ENCODE peak calls at places on chromosomes 5 and 9, in ten cellular contexts. H is fibroblast of lung, C is SK-N-SH, P is Karpas-422, U is mammary epithelial cell, A is HCT116, T is neural progenitor cell, B is astrocyte, D is H9, Y is GM23248. G is an unnamed sample.
A peak's percentile ranks its signal among the peaks of the same experiment; 100 is the strongest.

GRCh38 chr9:99903393-99903792 is 3.1 kb upstream of the STX17 start:
- DNase-seq in H (no peak), C (no peak), P (no peak), U (no peak), A (no peak), T (no peak), B (no peak), D (no peak), Y (no peak), G (no peak)

GRCh38 chr9:127721391-127721821 is 5.5 kb downstream of the TTC16 start:
- DNase-seq in H (no peak), C (no peak), P (no peak), U (peak; percentile 49), A (peak; percentile 56), T (no peak), B (no peak), D (no peak), Y (no peak), G (peak; percentile 86)

GRCh38 chr9:97958812-97959511 is 21.0 kb upstream of the HEMGN start:
- DNase-seq in H (peak; percentile 74), C (no peak), P (no peak), U (peak; percentile 24), A (no peak), T (no peak), B (peak; percentile 41), D (no peak), Y (peak; percentile 80), G (no peak)

GRCh38 chr5:82793808-82794419 is 283.3 kb downstream of the TMEM167A start:
- DNase-seq in H (peak; percentile 17), C (peak; percentile 27), P (peak; percentile 74), U (no peak), A (peak; percentile 26), T (peak; percentile 26), B (no peak), D (peak; percentile 44), Y (peak; percentile 38), G (peak; percentile 54)

GRCh38 chr9:12882430-12882829 is 107.6 kb downstream of the LURAP1L start:
- DNase-seq in H (peak; percentile 87), C (no peak), P (no peak), U (no peak), A (no peak), T (no peak), B (peak; percentile 77), D (no peak), Y (peak; percentile 56), G (no peak)

GRCh38 chr9:34611811-34612787 is at the start of gene RPP25L:
- DNase-seq in H (peak; percentile 77), C (peak; percentile 93), P (peak; percentile 96), U (peak; percentile 86), A (peak; percentile 49), T (peak; percentile 95), B (peak; percentile 68), D (peak; percentile 81), Y (peak; percentile 95), G (peak; percentile 86)

GRCh38 chr5:127801751-127802476 is 98.7 kb downstream of the CCDC192 start:
- DNase-seq in H (peak; percentile 45), C (no peak), P (no peak), U (no peak), A (no peak), T (no peak), B (peak; percentile 53), D (no peak), Y (peak; percentile 59), G (peak; percentile 27)

GRCh38 chr5:147671365-147671764 is 111.2 kb downstream of the JAKMIP2 start:
- DNase-seq in H (no peak), C (no peak), P (no peak), U (no peak), A (no peak), T (no peak), B (no peak), D (no peak), Y (no peak), G (no peak)

GRCh38 chr9:16579872-16580432 is 290.5 kb downstream of the BNC2 start:
- DNase-seq in H (no peak), C (no peak), P (no peak), U (no peak), A (no peak), T (no peak), B (no peak), D (no peak), Y (no peak), G (no peak)

GRCh38 chr5:31502506-31502905 is 29.4 kb downstream of the DROSHA start:
- DNase-seq in H (peak; percentile 11), C (no peak), P (no peak), U (no peak), A (no peak), T (no peak), B (no peak), D (no peak), Y (peak; percentile 3), G (no peak)

GRCh38 chr9:4141201-4141750 is 158.6 kb downstream of the GLIS3 start:
- DNase-seq in H (peak; percentile 26), C (no peak), P (no peak), U (no peak), A (no peak), T (no peak), B (peak; percentile 25), D (no peak), Y (peak; percentile 26), G (peak; percentile 41)

GRCh38 chr9:122420315-122420714 is 49.5 kb downstream of the PTGS1 start:
- DNase-seq in H (no peak), C (no peak), P (no peak), U (no peak), A (no peak), T (no peak), B (no peak), D (no peak), Y (no peak), G (no peak)

GRCh38 chr5:143314664-143315063 is 88.8 kb downstream of the NR3C1 start:
- DNase-seq in H (peak; percentile 63), C (no peak), P (peak; percentile 57), U (peak; percentile 73), A (no peak), T (no peak), B (peak; percentile 95), D (no peak), Y (peak; percentile 92), G (peak; percentile 71)

GRCh38 chr9:105405514-105406131 is 42.2 kb upstream of the FSD1L start:
- DNase-seq in H (no peak), C (no peak), P (no peak), U (peak; percentile 22), A (no peak), T (peak; percentile 25), B (peak; percentile 61), D (no peak), Y (peak; percentile 16), G (no peak)

GRCh38 chr5:18687429-18687828 is 1053.2 kb downstream of the TAF11L14 start:
- DNase-seq in H (no peak), C (no peak), P (no peak), U (no peak), A (no peak), T (no peak), B (no peak), D (no peak), Y (no peak), G (no peak)

DNA sequence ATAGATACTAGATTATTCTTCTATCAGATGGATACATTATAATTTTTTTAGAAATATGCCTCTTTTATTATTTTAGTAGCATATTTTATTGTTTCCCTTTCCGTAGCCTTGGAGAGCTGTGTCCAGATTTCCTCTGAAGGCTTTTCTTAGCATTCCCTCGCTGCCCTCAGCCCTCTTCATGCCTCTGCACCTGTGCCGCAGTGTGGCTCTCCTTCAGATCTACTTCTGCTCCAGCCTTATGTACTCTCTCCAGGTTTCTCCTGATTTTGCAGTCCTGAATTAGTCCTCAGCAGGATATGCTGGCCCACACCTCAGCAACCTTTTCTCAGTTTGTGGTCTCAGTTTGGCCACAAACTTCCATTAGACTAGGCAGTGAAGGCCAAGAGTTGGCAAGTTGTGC is 1052.0 kb downstream of the TAF11L14 start:
- DNase-seq in H (no peak), C (no peak), P (no peak), U (no peak), A (no peak), T (no peak), B (no peak), D (no peak), Y (no peak), G (no peak)
- H3K9ac ChIP-seq in H (no peak overlapping the region), C (no peak overlapping the region), P (no peak overlapping the region), U (no peak overlapping the region), A (no peak overlapping the region), T (no peak overlapping the region), B (no peak overlapping the region), D (no peak overlapping the region), Y (no peak overlapping the region), G (no peak overlapping the region)

DNA sequence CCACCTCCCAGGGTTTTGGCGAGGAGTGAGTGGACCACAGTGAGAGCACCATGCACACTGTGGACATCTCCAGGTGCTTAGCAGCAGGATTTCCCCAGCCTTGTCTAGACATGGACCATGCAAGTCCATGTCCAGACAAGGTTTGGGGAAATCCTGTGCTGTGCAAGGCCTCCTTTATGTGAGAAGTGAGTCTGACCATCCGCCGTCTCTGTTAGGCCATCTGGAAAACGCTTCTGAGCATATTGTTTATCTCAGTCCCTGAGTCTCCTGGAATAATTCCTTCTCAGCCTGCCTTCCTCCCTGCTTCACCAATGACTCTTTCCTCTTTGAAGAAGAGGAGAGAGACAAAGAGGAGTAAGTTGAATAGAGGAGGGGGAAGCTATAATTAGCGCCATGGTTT is 26.1 kb upstream of the TNFAIP8 start:
- DNase-seq in H (no peak), C (no peak), P (no peak), U (peak; percentile 26), A (no peak), T (no peak), B (no peak), D (no peak), Y (no peak), G (no peak)
- H2AFZ ChIP-seq in H (no peak overlapping the region), C (no peak overlapping the region), P (no peak overlapping the region), U (no peak overlapping the region), A (no peak overlapping the region), T (no peak overlapping the region), B (no peak overlapping the region), D (no peak overlapping the region), Y (no peak overlapping the region), G (no peak overlapping the region)

DNA sequence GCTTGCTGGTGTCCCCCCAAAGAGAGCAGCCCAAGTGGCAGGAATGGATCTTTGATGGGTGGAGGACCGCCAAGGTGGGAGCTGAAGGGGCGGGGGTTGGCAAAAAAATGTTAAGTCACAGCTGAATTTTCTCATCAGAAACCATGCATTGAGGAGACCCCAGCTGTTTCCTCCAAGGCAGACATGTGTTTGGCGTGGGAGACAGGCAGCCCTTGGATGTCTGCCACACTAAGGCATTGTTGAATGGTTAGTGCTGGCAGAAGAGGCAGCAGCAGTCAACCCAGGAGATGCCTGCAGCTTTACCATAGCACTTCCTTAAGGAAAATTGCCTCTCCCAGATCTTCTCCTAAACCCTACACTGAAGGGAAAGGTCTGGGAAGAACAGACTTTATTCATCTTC is 394.9 kb upstream of the CD180 start:
- DNase-seq in H (no peak), C (no peak), P (no peak), U (no peak), A (no peak), T (no peak), B (no peak), D (no peak), Y (no peak), G (no peak)
- H4K20me1 ChIP-seq in H (no peaks in the 10 kb centered on the region), C (no peaks in the 10 kb centered on the region), P (no peaks in the 10 kb centered on the region), U (no peaks in the 10 kb centered on the region), A (no peaks in the 10 kb centered on the region), T (no peaks in the 10 kb centered on the region), B (no peaks in the 10 kb centered on the region), D (no peaks in the 10 kb centered on the region), Y (no peaks in the 10 kb centered on the region), G (no peaks in the 10 kb centered on the region)

DNA sequence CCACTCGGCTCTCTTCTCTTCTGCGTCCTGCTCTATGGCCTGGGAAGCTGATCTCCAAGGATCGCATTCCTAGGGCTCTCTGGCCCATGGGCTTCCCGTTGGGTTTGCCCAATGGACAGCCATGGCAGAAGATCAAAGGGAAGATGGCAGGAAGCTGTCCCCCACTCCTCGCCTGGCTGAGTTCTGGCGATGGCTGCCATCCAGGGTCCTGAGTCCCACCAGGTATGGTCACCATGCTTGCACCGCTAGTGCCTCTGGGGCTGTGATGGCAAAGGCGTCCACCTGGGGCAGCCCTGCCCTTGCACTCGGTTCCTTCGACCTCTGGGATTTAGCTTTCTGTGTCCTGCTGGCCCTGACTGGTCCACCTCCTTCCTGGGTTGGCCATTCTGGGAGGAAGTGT is 156.0 kb downstream of the RXRA start:
- DNase-seq in H (no peak), C (no peak), P (no peak), U (no peak), A (no peak), T (no peak), B (no peak), D (no peak), Y (no peak), G (no peak)
- H3K9ac ChIP-seq in H (no peak overlapping the region), C (no peak overlapping the region), P (no peak overlapping the region), U (no peak overlapping the region), A (no peak overlapping the region), T (no peak overlapping the region), B (no peak overlapping the region), D (no peak overlapping the region), Y (no peak overlapping the region), G (no peak overlapping the region)

G was measured in PC-3.